ENCODE peak calls at places on chromosomes 13 and 19, in ten cellular contexts. L is stomach, E is cardiac muscle cell, T is uterus, X is IMR-90, G is fibroblast of the aortic adventitia, B is fibroblast of mammary gland, R is left ventricle myocardium inferior, Q is HFF-Myc, O is astrocyte of the spinal cord. M is an unnamed sample.

GRCh38 chr13:26787961-26788360 is 27.4 kb upstream of the GPR12 start:
- DNase-seq in Q (no peak), B (no peak), O (no peak), E (no peak), L (no peak), R (no peak), X (no peak), G (no peak), T (no peak), M (no peak)

GRCh38 chr19:16018801-16019551 is 57.3 kb upstream of the TPM4 start:
- DNase-seq in R (no peak), E (no peak), T (no peak), O (no peak), L (peak; percentile 14), B (no peak), Q (no peak), X (no peak), G (no peak), M (no peak)

GRCh38 chr19:33384983-33385382 is 11.5 kb downstream of the CEBPG start:
- DNase-seq in X (no peak), G (no peak), B (no peak), O (no peak), L (no peak), E (no peak), R (no peak), Q (no peak), T (no peak), M (no peak)

GRCh38 chr13:38045278-38046048 is 175.9 kb upstream of the TRPC4 start:
- DNase-seq in Q (peak; percentile 17), B (peak; percentile 44), R (no peak), O (peak; percentile 37), G (peak; percentile 29), X (peak; percentile 33), T (no peak), L (no peak), E (peak; percentile 70), M (no peak)

GRCh38 chr13:113034451-113035208 is 65.6 kb downstream of the MCF2L start:
- DNase-seq in R (no peak), O (peak; percentile 47), G (peak; percentile 76), E (peak; percentile 69), Q (peak; percentile 10), X (peak; percentile 56), L (peak; percentile 38), T (peak; percentile 55), B (peak; percentile 66), M (no peak)

GRCh38 chr13:20669162-20669561 is 34.3 kb upstream of the IL17D start:
- DNase-seq in T (no peak), B (no peak), L (no peak), R (no peak), Q (no peak), E (no peak), G (no peak), X (no peak), O (no peak), M (no peak)

GRCh38 chr19:44874317-44874716 is 16.7 kb upstream of the TOMM40 start:
- DNase-seq in B (no peak), L (no peak), O (no peak), E (no peak), Q (no peak), G (no peak), X (no peak), T (no peak), R (no peak), M (no peak)

GRCh38 chr19:4844348-4845179 is 13.1 kb upstream of the TICAM1 start:
- DNase-seq in B (peak; percentile 82), Q (no peak), R (peak; percentile 70), G (peak; percentile 69), O (no peak), E (peak; percentile 84), X (peak; percentile 25), L (no peak), T (peak; percentile 58), M (no peak)

GRCh38 chr13:76823969-76824368 is 62.2 kb downstream of the KCTD12 start:
- DNase-seq in X (no peak), B (no peak), L (no peak), R (no peak), T (no peak), G (no peak), E (no peak), O (no peak), Q (no peak), M (no peak)

GRCh38 chr19:9869008-9869617 is 34.0 kb downstream of the PIN1 start:
- DNase-seq in G (peak; percentile 12), B (peak; percentile 23), T (no peak), Q (no peak), R (no peak), X (no peak), E (no peak), O (no peak), L (no peak), M (no peak)

GRCh38 chr13:28494861-28495585 is at the start of gene FLT1:
- DNase-seq in T (peak; percentile 26), X (peak; percentile 38), R (peak; percentile 77), G (no peak), E (peak; percentile 48), Q (no peak), O (no peak), B (no peak), L (peak; percentile 27), M (no peak)

GRCh38 chr19:44576843-44577565 is 36.4 kb upstream of the IGSF23 start:
- DNase-seq in Q (no peak), E (no peak), T (no peak), B (peak; percentile 56), R (no peak), X (peak; percentile 20), G (peak; percentile 60), O (peak; percentile 32), L (peak; percentile 56), M (no peak)

GRCh38 chr13:107992542-107992941 is 222.8 kb downstream of the LIG4 start:
- DNase-seq in E (no peak), R (no peak), T (no peak), L (no peak), X (no peak), B (no peak), Q (no peak), G (no peak), O (no peak), M (peak; percentile 22)

GRCh38 chr13:59111711-59112110 is 1052.0 kb downstream of the DIAPH3 start:
- DNase-seq in B (peak; percentile 51), Q (no peak), T (no peak), R (no peak), O (peak; percentile 87), X (peak; percentile 86), L (no peak), E (peak; percentile 87), G (peak; percentile 74), M (no peak)

DNA sequence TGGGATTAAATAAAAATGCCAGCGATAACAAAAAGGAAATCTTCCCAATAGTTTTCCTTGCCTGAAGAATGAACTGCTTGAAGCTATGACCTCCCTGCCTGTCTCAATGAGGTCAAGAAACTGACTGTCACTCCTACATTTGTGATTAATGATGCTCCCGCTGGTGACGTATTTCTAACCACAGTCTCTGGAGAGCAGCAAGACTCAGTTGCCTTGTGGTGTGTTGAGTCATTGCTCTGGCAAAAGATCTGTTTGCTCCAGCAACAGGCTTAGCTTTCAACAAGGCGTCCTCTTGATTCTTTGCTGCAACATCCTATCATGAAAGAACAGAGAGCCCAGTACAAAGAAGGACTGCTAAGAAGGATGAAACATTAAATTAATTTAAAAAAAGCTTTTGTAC is 1051.4 kb downstream of the DIAPH3 start:
- DNase-seq in L (no peak), G (peak; percentile 98), O (peak; percentile 98), R (no peak), B (peak; percentile 96), X (peak; percentile 99), Q (peak; percentile 2), T (no peak), E (peak; percentile 98), M (peak; percentile 16)
- H3K4me3 ChIP-seq in L (no peak overlapping the region), G (no peak overlapping the region), O (no peak overlapping the region), R (no peak overlapping the region), B (no peak overlapping the region), X (no peak overlapping the region), Q (no peak overlapping the region), T (no peak overlapping the region), E (no peak overlapping the region), M (no peak overlapping the region)

GRCh38 chr19:50882188-50882587 is 8.9 kb downstream of the KLK2 start:
- DNase-seq in X (no peak), L (no peak), R (no peak), G (no peak), B (no peak), O (no peak), T (no peak), Q (no peak), E (no peak), M (no peak)
- TF ChIP-seq CTCF in X (no peak), L (no peak), R (no peak), G (no peak), B (no peak), O (no peak), T (no peak), Q (peak; percentile 8), E (no peak), M (no peak)

DNA sequence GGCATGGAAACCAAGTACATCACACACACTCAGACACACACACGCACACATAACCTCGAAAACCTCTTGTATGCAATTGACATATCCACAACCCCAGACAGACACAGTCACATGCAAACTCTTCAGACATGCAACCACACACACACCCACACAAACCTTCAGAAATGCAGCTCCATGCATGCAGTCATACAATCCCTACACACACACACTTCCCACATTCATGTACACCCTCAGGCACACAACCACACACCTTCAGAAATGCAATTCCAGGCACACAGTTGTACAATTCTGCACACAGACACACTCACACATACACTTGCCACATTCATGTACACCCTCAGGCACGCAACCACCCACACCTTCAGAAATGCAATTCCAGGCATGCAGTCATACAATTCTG is 1.3 kb downstream of the SLC1A6 start:
- DNase-seq in Q (no peak), E (no peak), T (no peak), L (no peak), G (no peak), X (no peak), B (no peak), O (no peak), R (no peak), M (no peak)
- H3K4me3 ChIP-seq in Q (no peak overlapping the region), E (no peak overlapping the region), T (no peak overlapping the region), L (no peak overlapping the region), G (no peak overlapping the region), X (no peak overlapping the region), B (no peak overlapping the region), O (no peak overlapping the region), R (no peak overlapping the region), M (no peak overlapping the region)

GRCh38 chr19:35240322-35240721 is 8.5 kb upstream of the LSR start:
- DNase-seq in R (no peak), E (no peak), L (no peak), G (no peak), T (no peak), X (no peak), B (no peak), O (no peak), Q (no peak), M (no peak)

GRCh38 chr19:35241417-35241816 is 7.4 kb upstream of the LSR start:
- DNase-seq in E (no peak), B (no peak), L (no peak), G (no peak), O (no peak), R (no peak), T (no peak), X (no peak), Q (no peak), M (no peak)

GRCh38 chr19:35232912-35233311 is 4.4 kb upstream of the FAM187B start:
- DNase-seq in X (no peak), L (no peak), T (no peak), O (no peak), G (no peak), B (no peak), R (no peak), Q (no peak), E (no peak), M (no peak)

GRCh38 chr19:35231956-35232746 is 3.6 kb upstream of the FAM187B start:
- DNase-seq in R (no peak), L (no peak), B (no peak), X (no peak), T (no peak), E (no peak), O (no peak), G (no peak), Q (no peak), M (no peak)

GRCh38 chr19:35236638-35237400 is 8.3 kb upstream of the FAM187B start:
- DNase-seq in O (no peak), Q (no peak), E (no peak), X (no peak), T (no peak), G (no peak), B (no peak), R (no peak), L (no peak), M (no peak)
- TF ChIP-seq CTCF in O (no peak), Q (peak; percentile 18), E (peak; percentile 4), X (no peak), T (no peak), G (no peak), B (no peak), R (peak; percentile 34), L (no peak), M (peak; percentile 22)